ENCODE peak calls at places on chromosome 7, in eight cellular contexts. U, F, S, E, R, Q, O and M are unnamed samples.
A peak's percentile ranks its signal among the peaks of the same experiment; 100 is the strongest.

GRCh38 chr7:22730921-22731654 is 4.1 kb downstream of the IL6 start:
- DNase-seq in F (no peak), E (no peak), U (peak; percentile 77), O (no peak), S (no peak), R (peak; percentile 46), Q (no peak), M (no peak)

GRCh38 chr7:98733036-98733435 is 116.0 kb downstream of the NPTX2 start:
- DNase-seq in R (no peak), U (peak; percentile 1), O (no peak), E (peak; percentile 19), F (no peak), Q (no peak), S (peak; percentile 48), M (peak; percentile 68)

GRCh38 chr7:105346593-105347322 is 42.0 kb downstream of the SRPK2 start:
- DNase-seq in O (no peak), S (no peak), U (no peak), F (no peak), Q (peak; percentile 21), E (no peak), R (no peak), M (no peak)

GRCh38 chr7:23261843-23262452 is 15.4 kb downstream of the GPNMB start:
- DNase-seq in S (peak; percentile 77), Q (peak; percentile 63), U (peak; percentile 72), F (peak; percentile 55), O (peak; percentile 32), R (no peak), E (peak; percentile 52), M (peak; percentile 73)

GRCh38 chr7:158950914-158951635 is 94.7 kb downstream of the DYNC2I1 start:
- DNase-seq in Q (no peak), R (no peak), U (peak; percentile 19), E (no peak), F (no peak), S (no peak), O (no peak), M (no peak)

GRCh38 chr7:73648593-73649332 is 18.9 kb upstream of the VPS37D start:
- DNase-seq in O (no peak), F (no peak), S (no peak), U (no peak), R (no peak), Q (no peak), E (no peak), M (no peak)

GRCh38 chr7:100266576-100267354 is 40.7 kb upstream of the SPDYE3 start:
- DNase-seq in O (no peak), R (no peak), F (no peak), U (no peak), S (no peak), Q (no peak), E (no peak), M (no peak)

GRCh38 chr7:29344334-29344978 is 149.9 kb downstream of the CHN2 start:
- DNase-seq in Q (no peak), F (no peak), R (no peak), S (no peak), U (no peak), O (no peak), E (no peak), M (no peak)

GRCh38 chr7:42833411-42833810 is 78.5 kb downstream of the C7orf25 start:
- DNase-seq in U (no peak), S (no peak), Q (no peak), F (no peak), O (no peak), E (no peak), R (no peak), M (no peak)

GRCh38 chr7:19404912-19405329 is 259.7 kb upstream of the FERD3L start:
- DNase-seq in F (peak; percentile 11), E (no peak), Q (no peak), R (peak; percentile 95), O (no peak), S (peak; percentile 2), U (peak; percentile 95), M (no peak)

GRCh38 chr7:41038211-41038610 is 664.7 kb downstream of the INHBA start:
- DNase-seq in O (no peak), E (no peak), Q (no peak), R (no peak), U (no peak), S (no peak), F (no peak), M (no peak)

GRCh38 chr7:155310425-155311114 is 12.9 kb downstream of the INSIG1 start:
- DNase-seq in R (no peak), E (no peak), U (no peak), F (no peak), O (no peak), Q (no peak), S (no peak), M (no peak)

GRCh38 chr7:102222445-102222844 is 64.2 kb upstream of the SH2B2 start:
- DNase-seq in O (no peak), E (no peak), U (peak; percentile 9), Q (no peak), S (no peak), F (no peak), R (no peak), M (no peak)

GRCh38 chr7:98105942-98106544 is 619 bp upstream of the LMTK2 start:
- DNase-seq in E (peak; percentile 64), O (no peak), U (no peak), F (no peak), S (peak; percentile 28), R (no peak), Q (no peak), M (no peak)

GRCh38 chr7:105014725-105015630 is 973 bp downstream of the KMT2E start:
- DNase-seq in Q (peak; percentile 57), U (peak; percentile 51), R (no peak), S (peak; percentile 57), O (peak; percentile 68), F (peak; percentile 79), E (peak; percentile 78), M (peak; percentile 42)

GRCh38 chr7:76074972-76075370 is 27.1 kb downstream of the MDH2 start:
- DNase-seq in O (no peak), F (no peak), S (no peak), U (no peak), E (no peak), Q (no peak), R (no peak), M (no peak)

GRCh38 chr7:94513565-94513860 is 3.9 kb downstream of the CASD1 start:
- DNase-seq in U (no peak), S (no peak), O (no peak), Q (no peak), R (no peak), E (no peak), F (no peak), M (no peak)

GRCh38 chr7:101998904-101999236 is 181.4 kb downstream of the CUX1 start:
- DNase-seq in E (no peak), O (no peak), Q (no peak), U (no peak), F (no peak), S (peak; percentile 44), R (no peak), M (peak; percentile 64)

GRCh38 chr7:1457949-1458675 is 1.2 kb downstream of the MICALL2 start:
- DNase-seq in F (no peak), R (no peak), U (peak; percentile 23), E (no peak), O (no peak), Q (no peak), S (no peak), M (no peak)

GRCh38 chr7:1500064-1500807 is 4.0 kb downstream of the INTS1 start:
- DNase-seq in R (no peak), E (no peak), O (no peak), F (no peak), S (no peak), U (no peak), Q (no peak), M (no peak)

DNA sequence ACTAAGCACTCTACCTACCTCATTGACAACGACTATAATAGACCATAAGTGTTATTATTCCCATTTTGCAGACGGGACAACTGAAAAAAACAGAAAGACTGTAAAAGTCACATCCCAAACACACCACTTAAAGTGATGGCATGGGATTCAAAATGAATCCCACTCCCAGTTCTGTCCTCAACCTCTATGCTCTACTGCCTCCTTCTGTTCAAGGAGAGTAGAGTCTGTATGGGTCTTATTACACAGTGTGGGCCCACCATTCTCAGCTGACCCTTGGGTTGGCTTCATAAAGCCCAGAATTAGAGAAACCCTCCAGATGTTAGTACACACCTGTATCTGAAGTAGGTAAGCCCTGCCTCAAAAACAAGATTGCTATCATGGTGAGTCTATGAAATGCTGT is 102.2 kb downstream of the GRM8 start:
- DNase-seq in O (no peak), Q (no peak), S (peak; percentile 27), F (no peak), R (no peak), E (no peak), U (no peak), M (no peak)
- TF ChIP-seq CTCF in O (no peak), Q (no peak), S (peak; percentile 56), F (no peak), R (no peak), E (no peak), U (no peak), M (no peak)

GRCh38 chr7:45177801-45178200 is 20.2 kb downstream of the RAMP3 start:
- DNase-seq in O (no peak), Q (no peak), U (no peak), R (no peak), S (no peak), F (no peak), E (no peak), M (no peak)
- H3K4me3 ChIP-seq in O (no peak overlapping the region), Q (no peak overlapping the region), U (no peak overlapping the region), R (no peak overlapping the region), S (no peak overlapping the region), F (no peak overlapping the region), E (no peak overlapping the region), M (no peak overlapping the region)

DNA sequence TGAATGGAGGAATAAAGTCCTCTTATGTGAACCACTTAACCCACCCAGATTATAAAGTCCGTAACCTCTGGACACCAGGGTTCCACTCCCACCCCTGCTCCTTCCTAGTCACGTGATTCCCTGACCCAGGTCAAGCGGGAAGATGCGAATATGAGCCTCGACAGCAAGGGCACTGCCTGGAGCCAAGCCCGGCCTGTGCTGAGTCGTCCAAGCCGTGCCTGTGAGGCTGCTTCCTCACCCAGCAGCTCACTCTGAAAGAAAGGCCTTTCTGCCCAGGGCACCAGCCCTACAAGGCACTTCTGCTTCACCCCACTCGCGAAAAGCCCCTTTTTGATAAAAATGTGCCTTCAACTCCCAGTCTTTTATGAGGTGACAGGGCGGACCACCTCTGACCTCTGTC is 85.8 kb downstream of the CYTH3 start:
- DNase-seq in U (no peak), O (no peak), F (no peak), E (no peak), R (no peak), Q (no peak), S (no peak), M (no peak)
- H3K36me3 ChIP-seq in U (peaks cover 17% of the 10 kb centered on the region), O (peaks cover 11% of the 10 kb centered on the region), F (no peaks in the 10 kb centered on the region), E (no peaks in the 10 kb centered on the region), R (peaks cover 17% of the 10 kb centered on the region), Q (no peaks in the 10 kb centered on the region), S (no peaks in the 10 kb centered on the region), M (peaks cover 3% of the 10 kb centered on the region)

DNA sequence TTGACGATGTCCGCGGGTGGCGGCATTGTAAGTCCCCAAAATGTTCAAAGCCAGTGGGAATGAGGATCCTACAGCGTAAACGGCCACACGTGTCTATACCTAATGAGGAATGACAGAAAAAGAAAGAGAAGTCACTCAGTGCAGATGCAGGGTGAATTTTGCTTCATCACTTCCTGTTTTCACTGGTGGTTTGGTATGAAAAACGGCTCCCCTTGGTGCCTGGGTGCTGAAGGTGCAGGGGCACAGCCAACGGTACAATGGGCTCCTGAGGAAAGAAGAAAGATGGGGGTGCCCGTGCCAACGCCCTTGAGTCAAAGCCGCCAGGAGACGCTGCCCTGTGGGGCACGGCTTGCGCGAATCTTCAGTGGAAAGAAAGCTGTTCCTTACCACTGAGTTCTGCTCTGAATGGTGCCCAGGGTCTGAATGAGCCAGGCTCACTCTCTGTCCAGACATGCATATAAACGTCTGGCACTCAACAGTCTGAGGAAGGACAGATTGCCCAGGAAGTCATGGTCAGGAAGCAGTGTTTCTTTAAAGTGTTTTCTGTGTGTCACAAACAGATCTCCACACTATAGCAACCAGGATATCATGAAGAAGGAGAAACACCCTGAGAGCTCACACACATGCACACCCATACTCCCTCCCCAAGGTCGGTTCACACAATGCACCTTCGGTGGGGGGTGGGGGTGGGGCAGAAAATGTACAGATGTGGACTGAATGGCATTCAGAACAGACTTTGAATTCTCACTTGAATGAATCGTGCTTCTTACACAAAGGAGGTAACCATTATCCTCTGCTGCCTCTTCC is 105.8 kb downstream of the ELMO1 start:
- DNase-seq in Q (peak; percentile 80), R (no peak), O (no peak), S (no peak), E (peak; percentile 51), U (no peak), F (no peak), M (no peak)
- TF ChIP-seq CTCF in Q (peak; percentile 43), R (no peak), O (no peak), S (no peak), E (no peak), U (no peak), F (no peak), M (no peak)